ENCODE peak calls at places on chromosomes 3 and 15, in five cellular contexts. M, D, I, Z and A are unnamed samples.
A peak's percentile ranks its signal among the peaks of the same experiment; 100 is the strongest.

GRCh38 chr3:146387566-146387965 is 81.8 kb downstream of the PLSCR2 start:
- DNase-seq in M (no peak), Z (no peak), D (no peak), I (no peak), A (no peak)

GRCh38 chr15:37765809-37766208 is 168.6 kb upstream of the TMCO5A start:
- DNase-seq in I (peak; percentile 1), Z (no peak), M (no peak), D (peak; percentile 91), A (no peak)

GRCh38 chr15:77702211-77702957 is 69.7 kb upstream of the LINGO1 start:
- DNase-seq in Z (no peak), D (no peak), M (no peak), I (peak; percentile 5), A (peak; percentile 39)

GRCh38 chr3:171309906-171310359 is 150.3 kb downstream of the TNIK start:
- DNase-seq in Z (no peak), M (peak; percentile 24), I (peak; percentile 87), D (no peak), A (peak; percentile 41)

GRCh38 chr3:187020376-187020775 is 90.0 kb downstream of the ST6GAL1 start:
- DNase-seq in Z (no peak), M (no peak), I (no peak), D (no peak), A (no peak)

GRCh38 chr15:68339481-68339880 is 61.9 kb downstream of the FEM1B start:
- DNase-seq in Z (no peak), M (no peak), D (no peak), I (no peak), A (no peak)

GRCh38 chr3:181710581-181711255 is 1.0 kb upstream of the SOX2 start:
- DNase-seq in M (no peak), I (no peak), D (peak; percentile 73), Z (no peak), A (peak; percentile 29)

GRCh38 chr15:31934821-31935220 is 95.5 kb upstream of the CHRNA7 start:
- DNase-seq in I (no peak), Z (no peak), M (no peak), D (no peak), A (no peak)

GRCh38 chr3:42366550-42366949 is 43.9 kb downstream of the LYZL4 start:
- DNase-seq in D (no peak), Z (no peak), M (no peak), I (no peak), A (no peak)

GRCh38 chr15:66477011-66477410 is 20.6 kb downstream of the SNAPC5 start:
- DNase-seq in D (no peak), M (no peak), I (no peak), Z (no peak), A (no peak)

GRCh38 chr3:124731760-124732159 is 1.5 kb downstream of the UMPS start:
- DNase-seq in M (no peak), D (no peak), Z (no peak), I (no peak), A (no peak)
- H3K4me3 ChIP-seq in M (no peak overlapping the region), D (peak overlapping the region; percentile 75), Z (no peak overlapping the region), I (no peak overlapping the region), A (no peak overlapping the region)

DNA sequence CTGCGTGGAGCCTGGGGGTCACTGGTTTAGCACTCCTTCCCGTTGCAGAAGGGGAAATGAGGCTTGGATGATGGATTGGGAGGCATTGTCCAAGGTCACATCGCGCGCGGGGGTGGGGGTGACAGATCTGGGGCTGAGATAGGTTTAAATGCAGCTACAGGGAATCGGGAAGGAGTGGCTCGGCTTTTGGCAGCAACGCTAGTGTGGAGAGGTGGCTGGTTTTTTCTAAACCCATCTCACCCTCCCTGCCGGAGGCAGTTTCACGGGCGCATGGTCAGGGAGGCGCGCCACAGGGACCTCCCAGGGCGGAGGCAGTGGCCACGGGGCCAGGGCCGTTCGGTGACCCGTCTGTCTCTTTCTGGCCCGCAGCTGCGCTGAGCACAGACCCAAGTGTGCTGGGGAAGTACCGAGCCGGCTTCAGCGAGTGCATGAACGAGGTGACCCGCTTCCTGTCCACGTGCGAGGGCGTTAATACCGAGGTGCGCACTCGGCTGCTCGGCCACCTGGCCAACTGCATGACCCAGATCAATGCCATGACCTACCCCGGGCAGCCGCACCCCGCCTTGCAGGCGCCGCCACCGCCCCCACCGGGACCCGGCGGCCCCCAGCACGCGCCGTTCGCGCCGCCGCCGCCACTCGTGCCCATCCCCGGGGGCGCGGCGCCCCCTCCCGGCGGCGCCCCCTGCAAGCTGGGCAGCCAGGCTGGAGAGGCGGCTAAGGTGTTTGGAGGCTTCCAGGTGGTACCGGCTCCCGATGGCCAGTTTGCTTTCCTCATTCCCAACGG is 1.6 kb downstream of the HES1 start:
- DNase-seq in I (peak; percentile 45), M (no peak), D (peak; percentile 74), Z (no peak), A (no peak)
- TF ChIP-seq CTCF in I (peak; percentile 36), M (peak; percentile 33), D (peak; percentile 52), Z (peak; percentile 36), A (peak; percentile 35)

GRCh38 chr15:40937762-40938529 is 8.8 kb downstream of the DLL4 start:
- DNase-seq in Z (no peak), D (no peak), M (no peak), I (no peak), A (peak; percentile 40)
- H3K4me3 ChIP-seq in Z (no peak overlapping the region), D (no peak overlapping the region), M (no peak overlapping the region), I (no peak overlapping the region), A (no peak overlapping the region)

GRCh38 chr3:55873523-55874254 is 386.6 kb upstream of the WNT5A start:
- DNase-seq in M (no peak), Z (no peak), I (peak; percentile 54), D (no peak), A (peak; percentile 45)

GRCh38 chr3:55870576-55870975 is 383.5 kb upstream of the WNT5A start:
- DNase-seq in Z (no peak), I (no peak), M (no peak), D (no peak), A (no peak)

DNA sequence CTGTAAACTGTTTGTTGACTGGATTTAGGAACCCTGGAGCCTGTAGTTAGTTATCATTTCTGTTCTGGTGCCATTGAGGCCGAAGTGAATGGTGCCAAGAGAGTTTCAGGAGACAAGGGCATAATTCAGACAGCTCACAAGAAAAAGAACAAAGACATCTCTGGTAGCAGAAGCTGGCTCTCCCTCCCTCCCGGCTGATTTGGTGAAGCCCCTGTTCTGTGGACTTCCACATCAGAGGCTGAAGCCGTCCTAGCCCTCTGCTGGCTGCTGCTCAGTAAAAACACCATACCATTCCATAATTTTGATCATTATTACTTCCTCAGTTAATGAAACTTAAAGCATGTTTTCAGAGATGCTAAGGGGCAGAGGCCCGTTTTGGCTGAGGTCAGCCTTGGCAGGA is 381.2 kb upstream of the WNT5A start:
- DNase-seq in D (no peak), Z (no peak), M (no peak), I (no peak), A (no peak)
- TF ChIP-seq CTCF in D (no peak), Z (no peak), M (peak; percentile 13), I (peak; percentile 49), A (peak; percentile 6)

GRCh38 chr3:167712445-167712844 is 22.2 kb downstream of the PDCD10 start:
- DNase-seq in M (no peak), Z (no peak), I (no peak), D (no peak), A (no peak)

GRCh38 chr3:167709690-167710089 is 25.0 kb downstream of the PDCD10 start:
- DNase-seq in M (no peak), I (no peak), Z (no peak), D (no peak), A (no peak)

GRCh38 chr3:167714871-167715270 is 19.8 kb downstream of the PDCD10 start:
- DNase-seq in I (no peak), Z (no peak), D (no peak), M (no peak), A (no peak)

GRCh38 chr3:167710552-167710951 is 24.1 kb downstream of the PDCD10 start:
- DNase-seq in M (no peak), Z (no peak), D (no peak), I (no peak), A (no peak)

GRCh38 chr3:167711439-167711838 is 23.3 kb downstream of the PDCD10 start:
- DNase-seq in D (no peak), Z (no peak), I (no peak), M (no peak), A (no peak)
- H3K4me3 ChIP-seq in D (no peak overlapping the region), Z (no peak overlapping the region), I (no peak overlapping the region), M (no peak overlapping the region), A (no peak overlapping the region)

GRCh38 chr3:52820741-52821140 is 9.7 kb downstream of the ITIH4 start:
- DNase-seq in I (no peak), D (peak; percentile 18), Z (no peak), M (no peak), A (peak; percentile 41)
- TF ChIP-seq CTCF in I (peak; percentile 86), D (peak; percentile 66), Z (peak; percentile 74), M (peak; percentile 64), A (peak; percentile 57)

GRCh38 chr3:177427096-177427495 is 229.8 kb upstream of the TBL1XR1 start:
- DNase-seq in M (no peak), I (no peak), D (no peak), Z (no peak), A (no peak)
- H3K4me3 ChIP-seq in M (no peak overlapping the region), I (no peak overlapping the region), D (no peak overlapping the region), Z (no peak overlapping the region), A (no peak overlapping the region)

GRCh38 chr15:91289324-91289723 is 189.3 kb downstream of the SV2B start:
- DNase-seq in D (peak; percentile 16), Z (no peak), I (no peak), M (no peak), A (no peak)
- TF ChIP-seq CTCF in D (peak; percentile 35), Z (no peak), I (no peak), M (no peak), A (no peak)

GRCh38 chr15:29818141-29818540 is 4.1 kb downstream of the TJP1 start:
- DNase-seq in I (no peak), D (peak; percentile 67), Z (no peak), M (no peak), A (no peak)
- H3K4me3 ChIP-seq in I (no peak overlapping the region), D (peak overlapping the region; percentile 16), Z (no peak overlapping the region), M (no peak overlapping the region), A (no peak overlapping the region)

GRCh38 chr15:86044981-86045380 is 34.7 kb upstream of the AGBL1 start:
- DNase-seq in Z (no peak), M (no peak), I (no peak), D (no peak), A (no peak)
- TF ChIP-seq CTCF in Z (no peak), M (no peak), I (no peak), D (no peak), A (no peak)